ENCODE peak calls at places on chromosomes 6 and 20, in five cellular contexts. One of them, this sample, is unnamed.
A peak's percentile ranks its signal among the peaks of the same experiment; 100 is the strongest.

GRCh38 chr6:160428069-160428430 is 79.9 kb downstream of the SLC22A3 start:
- DNase-seq in A549: no peak
- DNase-seq in kidney epithelial cell: no peak
- DNase-seq in progenitor cell of endocrine pancreas: no peak
- DNase-seq in B cell: no peak
- DNase-seq in this sample: no peak

GRCh38 chr6:46102123-46102522 is 27.7 kb upstream of the ENPP4 start:
- DNase-seq in B cell: no peak
- DNase-seq in kidney epithelial cell: no peak
- DNase-seq in A549: no peak
- DNase-seq in progenitor cell of endocrine pancreas: no peak
- DNase-seq in this sample: no peak

GRCh38 chr6:132298344-132298949 is 102.8 kb downstream of the MOXD1 start:
- DNase-seq in A549: peak; percentile 11
- DNase-seq in B cell: peak; percentile 70
- DNase-seq in progenitor cell of endocrine pancreas: no peak
- DNase-seq in kidney epithelial cell: no peak
- DNase-seq in this sample: peak; percentile 44

GRCh38 chr6:104462811-104463599 is 396.7 kb downstream of the HACE1 start:
- DNase-seq in A549: no peak
- DNase-seq in B cell: no peak
- DNase-seq in kidney epithelial cell: no peak
- DNase-seq in progenitor cell of endocrine pancreas: no peak
- DNase-seq in this sample: no peak

GRCh38 chr6:149075616-149076354 is 241.7 kb upstream of the TAB2 start:
- DNase-seq in kidney epithelial cell: no peak
- DNase-seq in A549: no peak
- DNase-seq in B cell: no peak
- DNase-seq in progenitor cell of endocrine pancreas: no peak
- DNase-seq in this sample: no peak

GRCh38 chr20:37990571-37991151 is 42.6 kb downstream of the TTI1 start:
- DNase-seq in B cell: peak; percentile 67
- DNase-seq in A549: peak; percentile 15
- DNase-seq in kidney epithelial cell: peak; percentile 59
- DNase-seq in progenitor cell of endocrine pancreas: no peak
- DNase-seq in this sample: no peak

GRCh38 chr20:23096986-23097520 is 10.9 kb upstream of the CD93 start:
- DNase-seq in kidney epithelial cell: no peak
- DNase-seq in B cell: no peak
- DNase-seq in progenitor cell of endocrine pancreas: no peak
- DNase-seq in A549: no peak
- DNase-seq in this sample: no peak

GRCh38 chr6:18343741-18344140 is 43.4 kb upstream of the RNF144B start:
- DNase-seq in kidney epithelial cell: no peak
- DNase-seq in progenitor cell of endocrine pancreas: no peak
- DNase-seq in B cell: no peak
- DNase-seq in A549: no peak
- DNase-seq in this sample: no peak

GRCh38 chr6:7269816-7270215 is 43.2 kb downstream of the SSR1 start:
- DNase-seq in kidney epithelial cell: no peak
- DNase-seq in B cell: no peak
- DNase-seq in A549: no peak
- DNase-seq in progenitor cell of endocrine pancreas: no peak
- DNase-seq in this sample: no peak

GRCh38 chr20:50634191-50634590 is 57.2 kb downstream of the RIPOR3 start:
- DNase-seq in B cell: no peak
- DNase-seq in kidney epithelial cell: no peak
- DNase-seq in A549: no peak
- DNase-seq in progenitor cell of endocrine pancreas: no peak
- DNase-seq in this sample: no peak

GRCh38 chr6:111957623-111958315 is 84.5 kb upstream of the FYN start:
- DNase-seq in A549: no peak
- DNase-seq in B cell: no peak
- DNase-seq in progenitor cell of endocrine pancreas: no peak
- DNase-seq in kidney epithelial cell: no peak
- DNase-seq in this sample: no peak

GRCh38 chr6:34791164-34791841 is 580 bp upstream of the BLTP3A start:
- DNase-seq in progenitor cell of endocrine pancreas: peak; percentile 34
- DNase-seq in B cell: no peak
- DNase-seq in A549: peak; percentile 53
- DNase-seq in kidney epithelial cell: no peak
- DNase-seq in this sample: no peak

GRCh38 chr6:113857565-113858066 is 471 bp downstream of the MARCKS start:
- DNase-seq in progenitor cell of endocrine pancreas: no peak
- DNase-seq in kidney epithelial cell: no peak
- DNase-seq in B cell: peak; percentile 60
- DNase-seq in A549: peak; percentile 20
- DNase-seq in this sample: no peak

GRCh38 chr20:63223121-63223825 is 7.3 kb upstream of the YTHDF1 start:
- DNase-seq in progenitor cell of endocrine pancreas: no peak
- DNase-seq in kidney epithelial cell: no peak
- DNase-seq in A549: peak; percentile 48
- DNase-seq in B cell: peak; percentile 54
- DNase-seq in this sample: peak; percentile 56

GRCh38 chr6:109373762-109374161 is 8.5 kb downstream of the CD164 start:
- DNase-seq in progenitor cell of endocrine pancreas: no peak
- DNase-seq in kidney epithelial cell: no peak
- DNase-seq in A549: no peak
- DNase-seq in B cell: peak; percentile 24
- DNase-seq in this sample: no peak

GRCh38 chr20:36821964-36822437 is 48.4 kb upstream of the DSN1 start:
- DNase-seq in progenitor cell of endocrine pancreas: no peak
- DNase-seq in kidney epithelial cell: no peak
- DNase-seq in A549: no peak
- DNase-seq in B cell: no peak
- DNase-seq in this sample: no peak

GRCh38 chr6:166078294-166078693 is 89.4 kb downstream of the TBXT start:
- DNase-seq in A549: no peak
- DNase-seq in B cell: no peak
- DNase-seq in progenitor cell of endocrine pancreas: no peak
- DNase-seq in kidney epithelial cell: peak; percentile 14
- DNase-seq in this sample: no peak

GRCh38 chr6:617485-618100 is 39.3 kb downstream of the HUS1B start:
- DNase-seq in progenitor cell of endocrine pancreas: no peak
- DNase-seq in B cell: no peak
- DNase-seq in A549: no peak
- DNase-seq in kidney epithelial cell: no peak
- DNase-seq in this sample: no peak

GRCh38 chr20:58893355-58894151 is 41.0 kb downstream of the GNAS start:
- DNase-seq in A549: no peak
- DNase-seq in progenitor cell of endocrine pancreas: no peak
- DNase-seq in kidney epithelial cell: no peak
- DNase-seq in B cell: no peak
- DNase-seq in this sample: no peak

GRCh38 chr6:36118550-36119107 is 11.7 kb upstream of the MAPK13 start:
- DNase-seq in B cell: peak; percentile 64
- DNase-seq in kidney epithelial cell: no peak
- DNase-seq in A549: no peak
- DNase-seq in progenitor cell of endocrine pancreas: no peak
- DNase-seq in this sample: no peak

GRCh38 chr6:4388675-4389074 is 253.3 kb upstream of the ECI2 start:
- DNase-seq in A549: no peak
- DNase-seq in progenitor cell of endocrine pancreas: no peak
- DNase-seq in kidney epithelial cell: no peak
- DNase-seq in B cell: no peak
- DNase-seq in this sample: peak; percentile 47

GRCh38 chr20:43983904-43984361 is 69.3 kb downstream of the TOX2 start:
- DNase-seq in progenitor cell of endocrine pancreas: no peak
- DNase-seq in kidney epithelial cell: no peak
- DNase-seq in B cell: no peak
- DNase-seq in A549: no peak
- DNase-seq in this sample: no peak

GRCh38 chr6:62775427-62776022 is 435.7 kb upstream of the FKBP1C start:
- DNase-seq in A549: peak; percentile 2
- DNase-seq in kidney epithelial cell: no peak
- DNase-seq in progenitor cell of endocrine pancreas: no peak
- DNase-seq in B cell: peak; percentile 39
- DNase-seq in this sample: no peak

GRCh38 chr6:112464901-112465661 is 118.0 kb downstream of the RFPL4B start:
- DNase-seq in kidney epithelial cell: no peak
- DNase-seq in progenitor cell of endocrine pancreas: no peak
- DNase-seq in B cell: no peak
- DNase-seq in A549: no peak
- DNase-seq in this sample: no peak

GRCh38 chr6:99514089-99514488 is 1.1 kb downstream of the USP45 start:
- DNase-seq in progenitor cell of endocrine pancreas: no peak
- DNase-seq in kidney epithelial cell: no peak
- DNase-seq in B cell: no peak
- DNase-seq in A549: no peak
- DNase-seq in this sample: no peak

GRCh38 chr20:953742-954141 is 37.6 kb upstream of the ANGPT4 start:
- DNase-seq in progenitor cell of endocrine pancreas: no peak
- DNase-seq in B cell: no peak
- DNase-seq in kidney epithelial cell: no peak
- DNase-seq in A549: peak; percentile 22
- DNase-seq in this sample: no peak

GRCh38 chr6:16441262-16441661 is 202.9 kb downstream of the GMPR start:
- DNase-seq in B cell: no peak
- DNase-seq in progenitor cell of endocrine pancreas: no peak
- DNase-seq in kidney epithelial cell: no peak
- DNase-seq in A549: no peak
- DNase-seq in this sample: no peak

GRCh38 chr6:13711384-13711725 is 280 bp downstream of the RANBP9 start:
- DNase-seq in kidney epithelial cell: no peak
- DNase-seq in B cell: peak; percentile 83
- DNase-seq in progenitor cell of endocrine pancreas: no peak
- DNase-seq in A549: no peak
- DNase-seq in this sample: no peak

GRCh38 chr6:35302604-35303218 is 5.1 kb downstream of the DEF6 start:
- DNase-seq in kidney epithelial cell: no peak
- DNase-seq in A549: no peak
- DNase-seq in B cell: peak; percentile 81
- DNase-seq in progenitor cell of endocrine pancreas: no peak
- DNase-seq in this sample: no peak

GRCh38 chr20:8912731-8913130 is 156.2 kb upstream of the PLCB4 start:
- DNase-seq in B cell: no peak
- DNase-seq in A549: no peak
- DNase-seq in kidney epithelial cell: no peak
- DNase-seq in progenitor cell of endocrine pancreas: no peak
- DNase-seq in this sample: no peak

GRCh38 chr6:7142228-7142801 is 34.6 kb downstream of the RREB1 start:
- DNase-seq in progenitor cell of endocrine pancreas: no peak
- DNase-seq in A549: no peak
- DNase-seq in kidney epithelial cell: no peak
- DNase-seq in B cell: no peak
- DNase-seq in this sample: no peak

GRCh38 chr20:18926972-18927371 is 113.4 kb downstream of the SCP2D1 start:
- DNase-seq in B cell: no peak
- DNase-seq in kidney epithelial cell: no peak
- DNase-seq in progenitor cell of endocrine pancreas: no peak
- DNase-seq in A549: no peak
- DNase-seq in this sample: no peak

GRCh38 chr20:63495771-63496403 is 3.0 kb downstream of the EEF1A2 start:
- DNase-seq in kidney epithelial cell: no peak
- DNase-seq in B cell: peak; percentile 87
- DNase-seq in progenitor cell of endocrine pancreas: peak; percentile 76
- DNase-seq in A549: peak; percentile 73
- DNase-seq in this sample: peak; percentile 77

GRCh38 chr6:83853968-83854501 is 875 bp downstream of the RIPPLY2 start:
- DNase-seq in kidney epithelial cell: no peak
- DNase-seq in A549: no peak
- DNase-seq in progenitor cell of endocrine pancreas: no peak
- DNase-seq in B cell: no peak
- DNase-seq in this sample: no peak

GRCh38 chr6:14254505-14254904 is 136.9 kb downstream of the CD83 start:
- DNase-seq in progenitor cell of endocrine pancreas: no peak
- DNase-seq in B cell: peak; percentile 65
- DNase-seq in A549: no peak
- DNase-seq in kidney epithelial cell: no peak
- DNase-seq in this sample: no peak

GRCh38 chr20:14632906-14633305 is 295.5 kb upstream of the FLRT3 start:
- DNase-seq in B cell: no peak
- DNase-seq in A549: no peak
- DNase-seq in kidney epithelial cell: no peak
- DNase-seq in progenitor cell of endocrine pancreas: no peak
- DNase-seq in this sample: no peak
- TF ChIP-seq CTCF in B cell: no peak
- TF ChIP-seq CTCF in A549: no peak
- TF ChIP-seq CTCF in kidney epithelial cell: no peak
- TF ChIP-seq CTCF in progenitor cell of endocrine pancreas: no peak
- TF ChIP-seq CTCF in this sample: no peak

GRCh38 chr6:106976270-106976669 is 1.7 kb upstream of the CD24 start:
- DNase-seq in A549: no peak
- DNase-seq in B cell: no peak
- DNase-seq in progenitor cell of endocrine pancreas: no peak
- DNase-seq in kidney epithelial cell: no peak
- DNase-seq in this sample: no peak

GRCh38 chr6:106974337-106974998 is at the start of gene CD24:
- DNase-seq in kidney epithelial cell: no peak
- DNase-seq in progenitor cell of endocrine pancreas: peak; percentile 89
- DNase-seq in A549: peak; percentile 36
- DNase-seq in B cell: peak; percentile 89
- DNase-seq in this sample: peak; percentile 81

GRCh38 chr6:106975699-106976032 is 1.1 kb upstream of the CD24 start:
- DNase-seq in progenitor cell of endocrine pancreas: no peak
- DNase-seq in B cell: no peak
- DNase-seq in A549: peak; percentile 21
- DNase-seq in kidney epithelial cell: no peak
- DNase-seq in this sample: no peak

GRCh38 chr6:106973841-106974336 is 640 bp downstream of the CD24 start:
- DNase-seq in kidney epithelial cell: no peak
- DNase-seq in A549: peak; percentile 41
- DNase-seq in B cell: peak; percentile 60
- DNase-seq in progenitor cell of endocrine pancreas: no peak
- DNase-seq in this sample: peak; percentile 36

GRCh38 chr6:106974999-106975698 is 620 bp upstream of the CD24 start:
- DNase-seq in A549: peak; percentile 18
- DNase-seq in kidney epithelial cell: no peak
- DNase-seq in B cell: peak; percentile 76
- DNase-seq in progenitor cell of endocrine pancreas: peak; percentile 72
- DNase-seq in this sample: peak; percentile 58
- TF ChIP-seq CTCF in A549: peak; percentile 50
- TF ChIP-seq CTCF in kidney epithelial cell: no peak
- TF ChIP-seq CTCF in B cell: no peak
- TF ChIP-seq CTCF in progenitor cell of endocrine pancreas: peak; percentile 43
- TF ChIP-seq CTCF in this sample: peak; percentile 27

GRCh38 chr6:154500769-154501171 is 9.7 kb downstream of the CNKSR3 start:
- DNase-seq in A549: no peak
- DNase-seq in progenitor cell of endocrine pancreas: no peak
- DNase-seq in kidney epithelial cell: no peak
- DNase-seq in B cell: no peak
- DNase-seq in this sample: no peak
- TF ChIP-seq CTCF in A549: peak; percentile 38
- TF ChIP-seq CTCF in progenitor cell of endocrine pancreas: peak; percentile 44
- TF ChIP-seq CTCF in kidney epithelial cell: peak; percentile 70
- TF ChIP-seq CTCF in B cell: no peak
- TF ChIP-seq CTCF in this sample: peak; percentile 48

DNA sequence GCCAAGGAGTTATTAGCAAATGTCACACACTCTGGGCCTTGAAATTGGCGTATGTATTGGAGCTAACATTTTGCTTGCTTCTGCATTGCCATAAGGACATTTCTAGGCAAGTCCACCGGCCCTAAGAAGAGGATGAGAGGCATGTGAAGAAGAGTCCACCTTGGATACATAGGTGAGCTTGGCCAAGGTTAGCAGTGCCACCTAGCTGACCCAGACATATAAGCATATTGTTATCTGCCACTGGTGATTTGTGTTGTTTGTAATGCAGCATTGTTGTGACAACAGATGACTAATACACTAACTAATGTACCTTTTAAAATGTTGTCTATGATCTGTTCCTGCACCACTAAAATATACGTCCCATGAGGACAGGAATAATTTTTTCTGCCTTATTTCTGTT is 24.8 kb upstream of the HLA-DQA2 start:
- DNase-seq in kidney epithelial cell: no peak
- DNase-seq in B cell: no peak
- DNase-seq in progenitor cell of endocrine pancreas: no peak
- DNase-seq in A549: no peak
- DNase-seq in this sample: no peak
- TF ChIP-seq CTCF in kidney epithelial cell: no peak
- TF ChIP-seq CTCF in B cell: no peak
- TF ChIP-seq CTCF in progenitor cell of endocrine pancreas: no peak
- TF ChIP-seq CTCF in A549: no peak
- TF ChIP-seq CTCF in this sample: no peak

This sample was measured in neural crest cell.